ENCODE peak calls at places on chromosomes 11 and 22, in four cellular contexts. One of them, this sample, is unnamed.

GRCh38 chr11:117986981-117987495 is 844 bp downstream of the IL10RA start:
- DNase-seq in heart right ventricle: no peak
- DNase-seq in left lobe of liver: no peak
- DNase-seq in HAP-1: no peak
- DNase-seq in this sample: no peak

GRCh38 chr22:33726294-33726711 is 194.0 kb downstream of the LARGE1 start:
- DNase-seq in heart right ventricle: peak
- DNase-seq in left lobe of liver: no peak
- DNase-seq in HAP-1: no peak
- DNase-seq in this sample: no peak

GRCh38 chr11:47348859-47349258 is 3.6 kb downstream of the MYBPC3 start:
- DNase-seq in heart right ventricle: no peak
- DNase-seq in left lobe of liver: no peak
- DNase-seq in HAP-1: peak
- DNase-seq in this sample: no peak

GRCh38 chr11:72072348-72072747 is 8.0 kb downstream of the NUMA1 start:
- DNase-seq in heart right ventricle: no peak
- DNase-seq in left lobe of liver: no peak
- DNase-seq in HAP-1: no peak
- DNase-seq in this sample: no peak

GRCh38 chr11:15199693-15200092 is 85.0 kb downstream of the INSC start:
- DNase-seq in heart right ventricle: peak
- DNase-seq in left lobe of liver: peak
- DNase-seq in HAP-1: no peak
- DNase-seq in this sample: no peak

GRCh38 chr11:82823635-82824614 is 76.3 kb downstream of the PRCP start:
- DNase-seq in heart right ventricle: no peak
- DNase-seq in left lobe of liver: no peak
- DNase-seq in HAP-1: no peak
- DNase-seq in this sample: no peak

GRCh38 chr22:50730013-50730891 is 7.8 kb upstream of the ACR start:
- DNase-seq in heart right ventricle: peak
- DNase-seq in left lobe of liver: peak
- DNase-seq in HAP-1: no peak
- DNase-seq in this sample: peak

GRCh38 chr11:112996924-112997323 is 35.7 kb downstream of the NCAM1 start:
- DNase-seq in heart right ventricle: no peak
- DNase-seq in left lobe of liver: no peak
- DNase-seq in HAP-1: no peak
- DNase-seq in this sample: no peak

GRCh38 chr11:110097459-110098012 is 4.3 kb downstream of the ZC3H12C start:
- DNase-seq in heart right ventricle: no peak
- DNase-seq in left lobe of liver: no peak
- DNase-seq in HAP-1: no peak
- DNase-seq in this sample: no peak

GRCh38 chr11:76382209-76382608 is 1.1 kb downstream of the GVQW3 start:
- DNase-seq in heart right ventricle: no peak
- DNase-seq in left lobe of liver: no peak
- DNase-seq in HAP-1: no peak
- DNase-seq in this sample: no peak

GRCh38 chr11:104254347-104254746 is 90.4 kb upstream of the PDGFD start:
- DNase-seq in heart right ventricle: peak
- DNase-seq in left lobe of liver: no peak
- DNase-seq in HAP-1: peak
- DNase-seq in this sample: no peak

GRCh38 chr22:23859201-23859600 is 1.5 kb downstream of the SLC2A11 start:
- DNase-seq in heart right ventricle: no peak
- DNase-seq in left lobe of liver: no peak
- DNase-seq in HAP-1: no peak
- DNase-seq in this sample: no peak

GRCh38 chr11:58573451-58574104 is 2.1 kb downstream of the LPXN start:
- DNase-seq in heart right ventricle: peak
- DNase-seq in left lobe of liver: no peak
- DNase-seq in HAP-1: no peak
- DNase-seq in this sample: peak